ENCODE peak calls at places on chromosomes 3 and 15, in six cellular contexts. One of them, this sample, is unnamed.

GRCh38 chr3:43180027-43180426 is 74.1 kb upstream of the POMGNT2 start:
- DNase-seq in A673: no peak
- DNase-seq in GM23338: no peak
- DNase-seq in neural progenitor cell: no peak
- DNase-seq in endothelial cell of umbilical vein: peak
- DNase-seq in GM23248: peak
- DNase-seq in this sample: no peak

GRCh38 chr15:57472861-57473260 is 96.6 kb downstream of the CGNL1 start:
- DNase-seq in A673: no peak
- DNase-seq in GM23338: no peak
- DNase-seq in GM23248: peak
- DNase-seq in neural progenitor cell: no peak
- DNase-seq in endothelial cell of umbilical vein: no peak
- DNase-seq in this sample: no peak

GRCh38 chr3:55160241-55160877 is 232.5 kb upstream of the LRTM1 start:
- DNase-seq in neural progenitor cell: no peak
- DNase-seq in GM23248: peak
- DNase-seq in endothelial cell of umbilical vein: no peak
- DNase-seq in A673: peak
- DNase-seq in GM23338: no peak
- DNase-seq in this sample: no peak

GRCh38 chr3:56054827-56055226 is 413.4 kb downstream of the ERC2 start:
- DNase-seq in A673: no peak
- DNase-seq in endothelial cell of umbilical vein: no peak
- DNase-seq in GM23338: peak
- DNase-seq in GM23248: no peak
- DNase-seq in neural progenitor cell: peak
- DNase-seq in this sample: no peak

GRCh38 chr15:98682992-98683701 is 34.8 kb downstream of the IGF1R start:
- DNase-seq in neural progenitor cell: no peak
- DNase-seq in GM23248: peak
- DNase-seq in GM23338: no peak
- DNase-seq in endothelial cell of umbilical vein: no peak
- DNase-seq in A673: no peak
- DNase-seq in this sample: no peak

GRCh38 chr15:67033521-67033920 is 31.9 kb upstream of the SMAD3 start:
- DNase-seq in GM23248: no peak
- DNase-seq in GM23338: peak
- DNase-seq in endothelial cell of umbilical vein: no peak
- DNase-seq in A673: no peak
- DNase-seq in neural progenitor cell: peak
- DNase-seq in this sample: peak

GRCh38 chr15:83578706-83579105 is 75.2 kb upstream of the ADAMTSL3 start:
- DNase-seq in endothelial cell of umbilical vein: no peak
- DNase-seq in GM23248: no peak
- DNase-seq in neural progenitor cell: no peak
- DNase-seq in GM23338: no peak
- DNase-seq in A673: no peak
- DNase-seq in this sample: no peak

GRCh38 chr15:64521726-64522164 is 61.4 kb downstream of the ZNF609 start:
- DNase-seq in endothelial cell of umbilical vein: no peak
- DNase-seq in GM23248: peak
- DNase-seq in A673: peak
- DNase-seq in neural progenitor cell: peak
- DNase-seq in GM23338: peak
- DNase-seq in this sample: peak

GRCh38 chr3:41274944-41275668 is 75.8 kb downstream of the CTNNB1 start:
- DNase-seq in endothelial cell of umbilical vein: no peak
- DNase-seq in GM23338: no peak
- DNase-seq in A673: no peak
- DNase-seq in neural progenitor cell: no peak
- DNase-seq in GM23248: peak
- DNase-seq in this sample: no peak

GRCh38 chr3:33064929-33065328 is 32.0 kb downstream of the GLB1 start:
- DNase-seq in GM23338: no peak
- DNase-seq in endothelial cell of umbilical vein: no peak
- DNase-seq in neural progenitor cell: no peak
- DNase-seq in A673: no peak
- DNase-seq in GM23248: no peak
- DNase-seq in this sample: no peak

GRCh38 chr15:55282284-55282833 is 7.3 kb downstream of the RAB27A start:
- DNase-seq in GM23338: no peak
- DNase-seq in neural progenitor cell: no peak
- DNase-seq in endothelial cell of umbilical vein: peak
- DNase-seq in GM23248: peak
- DNase-seq in A673: no peak
- DNase-seq in this sample: no peak

GRCh38 chr15:101045835-101046691 is 126.9 kb downstream of the LRRK1 start:
- DNase-seq in GM23338: no peak
- DNase-seq in GM23248: no peak
- DNase-seq in A673: no peak
- DNase-seq in neural progenitor cell: no peak
- DNase-seq in endothelial cell of umbilical vein: no peak
- DNase-seq in this sample: no peak

GRCh38 chr3:121661376-121661775 is 673 bp upstream of the HCLS1 start:
- DNase-seq in A673: no peak
- DNase-seq in neural progenitor cell: no peak
- DNase-seq in GM23338: peak
- DNase-seq in GM23248: no peak
- DNase-seq in endothelial cell of umbilical vein: no peak
- DNase-seq in this sample: no peak

GRCh38 chr3:182668974-182669373 is 124.3 kb upstream of the ATP11B start:
- DNase-seq in neural progenitor cell: no peak
- DNase-seq in GM23248: no peak
- DNase-seq in GM23338: no peak
- DNase-seq in A673: no peak
- DNase-seq in endothelial cell of umbilical vein: no peak
- DNase-seq in this sample: no peak

GRCh38 chr15:75202251-75203016 is 752 bp downstream of the C15orf39 start:
- DNase-seq in endothelial cell of umbilical vein: peak
- DNase-seq in GM23248: peak
- DNase-seq in GM23338: peak
- DNase-seq in A673: peak
- DNase-seq in neural progenitor cell: peak
- DNase-seq in this sample: no peak
- TF ChIP-seq EZH2 in endothelial cell of umbilical vein: no peak
- TF ChIP-seq EZH2 in GM23248: no peak
- TF ChIP-seq EZH2 in GM23338: no peak
- TF ChIP-seq EZH2 in A673: no peak
- TF ChIP-seq EZH2 in neural progenitor cell: no peak
- TF ChIP-seq EZH2 in this sample: no peak

DNA sequence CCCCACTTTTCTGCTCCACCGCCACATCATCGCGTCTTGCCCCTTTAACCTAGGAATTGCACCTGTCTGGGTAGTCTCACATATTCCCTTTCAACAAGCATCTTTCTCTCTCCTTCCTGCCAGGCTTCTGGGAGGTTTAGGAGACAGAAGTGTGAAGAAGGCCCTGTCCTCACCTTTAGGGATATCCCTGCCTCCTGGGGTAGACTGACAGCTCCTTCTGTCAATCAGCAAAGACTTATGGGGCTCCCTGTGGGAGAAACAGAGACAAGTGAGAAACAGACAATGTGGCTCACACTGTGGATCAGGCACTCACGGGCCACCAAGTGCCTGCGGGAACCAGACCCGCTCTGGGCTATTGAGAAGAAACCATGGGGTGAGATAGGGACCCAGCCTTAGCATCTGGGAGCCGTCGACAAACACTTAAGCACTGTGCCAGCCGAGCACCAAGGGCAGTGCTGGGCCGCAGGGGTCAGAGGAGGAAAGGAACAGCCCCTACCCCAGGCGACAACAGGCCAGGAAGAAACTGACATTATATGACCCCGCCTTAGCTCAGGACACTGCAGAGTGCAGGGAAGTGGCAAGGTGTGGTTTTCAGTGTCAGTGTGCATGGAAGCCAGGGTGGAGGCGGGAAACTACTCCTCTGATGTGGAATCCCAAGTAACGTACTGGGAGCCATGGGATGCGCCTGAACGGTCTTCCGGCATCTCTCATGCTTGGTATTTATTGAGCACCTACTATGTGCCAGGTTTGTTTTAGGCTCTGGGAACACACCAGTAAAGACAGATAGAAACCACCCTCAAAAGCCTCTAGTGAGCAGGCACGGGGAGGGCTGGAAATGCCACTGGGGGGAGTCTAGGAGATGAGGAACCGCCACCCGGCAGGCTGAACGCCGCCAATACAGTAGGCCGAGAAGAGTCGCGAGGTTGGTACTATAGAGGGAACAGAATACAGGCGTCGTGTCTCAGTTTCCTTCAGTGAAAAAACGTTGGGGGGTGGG is 1.8 kb downstream of the EFCC1 start:
- DNase-seq in neural progenitor cell: no peak
- DNase-seq in GM23338: no peak
- DNase-seq in GM23248: no peak
- DNase-seq in endothelial cell of umbilical vein: no peak
- DNase-seq in A673: no peak
- DNase-seq in this sample: no peak
- TF ChIP-seq EZH2 in neural progenitor cell: peak
- TF ChIP-seq EZH2 in GM23338: peak
- TF ChIP-seq EZH2 in GM23248: no peak
- TF ChIP-seq EZH2 in endothelial cell of umbilical vein: no peak
- TF ChIP-seq EZH2 in A673: no peak
- TF ChIP-seq EZH2 in this sample: no peak

GRCh38 chr3:45795882-45796765 is at the start of gene SLC6A20:
- DNase-seq in endothelial cell of umbilical vein: no peak
- DNase-seq in GM23338: peak
- DNase-seq in neural progenitor cell: peak
- DNase-seq in A673: no peak
- DNase-seq in GM23248: peak
- DNase-seq in this sample: no peak
- TF ChIP-seq EZH2 in endothelial cell of umbilical vein: peak
- TF ChIP-seq EZH2 in GM23338: no peak
- TF ChIP-seq EZH2 in neural progenitor cell: peak
- TF ChIP-seq EZH2 in A673: no peak
- TF ChIP-seq EZH2 in GM23248: peak
- TF ChIP-seq EZH2 in this sample: peak

GRCh38 chr15:74131618-74132191 is 1.3 kb downstream of the ISLR2 start:
- DNase-seq in A673: no peak
- DNase-seq in endothelial cell of umbilical vein: no peak
- DNase-seq in neural progenitor cell: no peak
- DNase-seq in GM23338: peak
- DNase-seq in GM23248: no peak
- DNase-seq in this sample: no peak
- TF ChIP-seq EZH2 in A673: no peak
- TF ChIP-seq EZH2 in endothelial cell of umbilical vein: no peak
- TF ChIP-seq EZH2 in neural progenitor cell: no peak
- TF ChIP-seq EZH2 in GM23338: peak
- TF ChIP-seq EZH2 in GM23248: no peak
- TF ChIP-seq EZH2 in this sample: no peak

GRCh38 chr3:50673937-50674336 is 790 bp upstream of the DOCK3 start:
- DNase-seq in GM23248: no peak
- DNase-seq in neural progenitor cell: no peak
- DNase-seq in A673: no peak
- DNase-seq in GM23338: peak
- DNase-seq in endothelial cell of umbilical vein: no peak
- DNase-seq in this sample: no peak

GRCh38 chr3:50672656-50673055 is 2.1 kb upstream of the DOCK3 start:
- DNase-seq in A673: no peak
- DNase-seq in GM23338: no peak
- DNase-seq in endothelial cell of umbilical vein: no peak
- DNase-seq in GM23248: no peak
- DNase-seq in neural progenitor cell: no peak
- DNase-seq in this sample: no peak

GRCh38 chr3:50674349-50675178 is at the start of gene DOCK3:
- DNase-seq in GM23338: peak
- DNase-seq in endothelial cell of umbilical vein: peak
- DNase-seq in neural progenitor cell: peak
- DNase-seq in A673: peak
- DNase-seq in GM23248: peak
- DNase-seq in this sample: no peak

GRCh38 chr3:50676031-50676705 is 1.4 kb downstream of the DOCK3 start:
- DNase-seq in GM23248: no peak
- DNase-seq in A673: no peak
- DNase-seq in endothelial cell of umbilical vein: no peak
- DNase-seq in GM23338: peak
- DNase-seq in neural progenitor cell: no peak
- DNase-seq in this sample: no peak

DNA sequence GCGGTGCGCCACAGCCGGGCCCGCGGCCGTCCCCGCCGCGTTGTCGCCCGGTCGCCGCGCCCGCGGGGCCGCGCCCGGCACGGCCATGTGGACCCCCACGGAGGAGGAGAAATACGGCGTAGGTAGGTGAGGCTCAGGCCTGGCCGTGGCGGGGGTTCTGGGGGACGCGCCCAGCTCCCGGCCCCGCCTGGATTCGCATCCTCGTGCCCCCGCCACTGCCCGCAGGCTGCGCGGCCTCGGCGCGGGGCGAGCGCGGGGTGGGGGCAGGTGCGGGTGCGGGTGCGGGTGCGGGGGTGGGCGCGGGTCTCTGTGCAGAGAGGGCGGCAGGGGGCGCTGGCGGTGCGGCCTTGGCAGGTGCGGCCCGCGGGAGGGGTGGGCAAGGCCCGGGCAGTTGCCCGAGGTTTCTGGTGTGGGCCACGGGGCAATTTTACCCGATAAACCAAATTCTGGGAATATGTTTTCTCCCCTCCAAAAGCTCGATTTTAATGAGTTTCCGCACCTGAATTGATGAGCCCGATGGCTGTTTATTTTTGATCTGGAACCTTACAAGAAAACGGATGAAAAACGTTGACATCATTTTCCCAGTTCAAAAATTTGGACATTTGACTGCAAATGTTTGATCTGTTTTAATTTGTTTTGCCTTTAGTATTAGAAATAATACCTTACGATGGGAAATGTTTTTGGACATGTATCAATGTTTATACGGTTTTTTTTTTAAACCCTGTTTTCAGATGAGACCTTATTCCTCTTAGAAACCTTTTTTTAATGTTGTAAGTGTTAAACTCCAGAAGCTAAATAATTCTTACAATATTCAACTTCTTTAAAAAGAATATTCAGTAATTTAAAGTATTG is 678 bp downstream of the DOCK3 start:
- DNase-seq in GM23338: peak
- DNase-seq in endothelial cell of umbilical vein: no peak
- DNase-seq in neural progenitor cell: peak
- DNase-seq in A673: no peak
- DNase-seq in GM23248: peak
- DNase-seq in this sample: peak
- TF ChIP-seq EZH2 in GM23338: no peak
- TF ChIP-seq EZH2 in endothelial cell of umbilical vein: peak
- TF ChIP-seq EZH2 in neural progenitor cell: no peak
- TF ChIP-seq EZH2 in A673: no peak
- TF ChIP-seq EZH2 in GM23248: no peak
- TF ChIP-seq EZH2 in this sample: no peak

This sample was measured in H1.